ENCODE peak calls at places on chromosomes 12 and 14, in eight cellular contexts. One of them, this sample, is unnamed.
A peak's percentile ranks its signal among the peaks of the same experiment; 100 is the strongest.

GRCh38 chr12:65420941-65421340 is 142.5 kb downstream of the MSRB3 start:
- DNase-seq in GM03348: no peak
- DNase-seq in Ammon's horn: no peak
- DNase-seq in tibial nerve: no peak
- DNase-seq in H54: no peak
- DNase-seq in left cardiac atrium: no peak
- DNase-seq in OCI-LY7: no peak
- DNase-seq in progenitor cell of endocrine pancreas: no peak
- DNase-seq in this sample: no peak

GRCh38 chr14:61744239-61744638 is 18.0 kb upstream of the SNAPC1 start:
- DNase-seq in GM03348: no peak
- DNase-seq in Ammon's horn: no peak
- DNase-seq in tibial nerve: no peak
- DNase-seq in H54: no peak
- DNase-seq in left cardiac atrium: no peak
- DNase-seq in OCI-LY7: no peak
- DNase-seq in progenitor cell of endocrine pancreas: no peak
- DNase-seq in this sample: no peak

GRCh38 chr14:70171719-70172118 is 17.0 kb downstream of the SLC8A3 start:
- DNase-seq in GM03348: no peak
- DNase-seq in Ammon's horn: no peak
- DNase-seq in tibial nerve: no peak
- DNase-seq in H54: no peak
- DNase-seq in left cardiac atrium: no peak
- DNase-seq in OCI-LY7: no peak
- DNase-seq in progenitor cell of endocrine pancreas: no peak
- DNase-seq in this sample: peak; percentile 48

GRCh38 chr12:47164730-47165439 is 85.1 kb upstream of the AMIGO2 start:
- DNase-seq in GM03348: peak; percentile 80
- DNase-seq in Ammon's horn: no peak
- DNase-seq in tibial nerve: no peak
- DNase-seq in H54: no peak
- DNase-seq in left cardiac atrium: no peak
- DNase-seq in OCI-LY7: no peak
- DNase-seq in progenitor cell of endocrine pancreas: no peak
- DNase-seq in this sample: no peak

GRCh38 chr14:54669759-54670630 is 103.1 kb downstream of the SAMD4A start:
- DNase-seq in GM03348: peak; percentile 44
- DNase-seq in Ammon's horn: no peak
- DNase-seq in tibial nerve: peak; percentile 48
- DNase-seq in H54: no peak
- DNase-seq in left cardiac atrium: no peak
- DNase-seq in OCI-LY7: no peak
- DNase-seq in progenitor cell of endocrine pancreas: no peak
- DNase-seq in this sample: no peak

GRCh38 chr14:26917086-26917485 is 319.3 kb upstream of the NOVA1 start:
- DNase-seq in GM03348: peak; percentile 40
- DNase-seq in Ammon's horn: no peak
- DNase-seq in tibial nerve: peak; percentile 53
- DNase-seq in H54: no peak
- DNase-seq in left cardiac atrium: no peak
- DNase-seq in OCI-LY7: peak; percentile 1
- DNase-seq in progenitor cell of endocrine pancreas: no peak
- DNase-seq in this sample: no peak

GRCh38 chr14:104319489-104320241 is 181.3 kb downstream of the KIF26A start:
- DNase-seq in GM03348: no peak
- DNase-seq in Ammon's horn: no peak
- DNase-seq in tibial nerve: no peak
- DNase-seq in H54: no peak
- DNase-seq in left cardiac atrium: no peak
- DNase-seq in OCI-LY7: no peak
- DNase-seq in progenitor cell of endocrine pancreas: no peak
- DNase-seq in this sample: no peak

GRCh38 chr12:58741226-58741625 is 179.1 kb downstream of the LRIG3 start:
- DNase-seq in GM03348: no peak
- DNase-seq in Ammon's horn: no peak
- DNase-seq in tibial nerve: no peak
- DNase-seq in H54: no peak
- DNase-seq in left cardiac atrium: no peak
- DNase-seq in OCI-LY7: no peak
- DNase-seq in progenitor cell of endocrine pancreas: no peak
- DNase-seq in this sample: no peak

GRCh38 chr14:72544615-72545387 is 349.1 kb downstream of the DPF3 start:
- DNase-seq in GM03348: no peak
- DNase-seq in Ammon's horn: peak; percentile 60
- DNase-seq in tibial nerve: no peak
- DNase-seq in H54: no peak
- DNase-seq in left cardiac atrium: no peak
- DNase-seq in OCI-LY7: no peak
- DNase-seq in progenitor cell of endocrine pancreas: no peak
- DNase-seq in this sample: no peak

GRCh38 chr12:30979371-30980259 is 53.1 kb downstream of the TSPAN11 start:
- DNase-seq in GM03348: peak; percentile 33
- DNase-seq in Ammon's horn: no peak
- DNase-seq in tibial nerve: no peak
- DNase-seq in H54: no peak
- DNase-seq in left cardiac atrium: no peak
- DNase-seq in OCI-LY7: no peak
- DNase-seq in progenitor cell of endocrine pancreas: no peak
- DNase-seq in this sample: no peak

GRCh38 chr14:90562652-90563051 is 165.8 kb downstream of the CALM1 start:
- DNase-seq in GM03348: no peak
- DNase-seq in Ammon's horn: no peak
- DNase-seq in tibial nerve: no peak
- DNase-seq in H54: no peak
- DNase-seq in left cardiac atrium: peak; percentile 7
- DNase-seq in OCI-LY7: no peak
- DNase-seq in progenitor cell of endocrine pancreas: no peak
- DNase-seq in this sample: no peak